ENCODE peak calls at places on chromosomes 4 and X, in nine cellular contexts. Q, W, Y, P, I, G, A, J and V are unnamed samples.

GRCh38 chr4:77146426-77147399 is 10.3 kb upstream of the CCNG2 start:
- DNase-seq in Y (no peak), J (no peak), A (peak), P (no peak), Q (no peak), G (no peak), I (no peak), W (no peak), V (no peak)

GRCh38 chr4:98921292-98921691 is 7.6 kb downstream of the EIF4E start:
- DNase-seq in W (no peak), I (no peak), P (no peak), Q (no peak), Y (no peak), A (no peak), G (no peak), J (no peak), V (no peak)

GRCh38 chrX:110003167-110004156 is 548 bp downstream of the TMEM164 start:
- DNase-seq in G (peak), I (no peak), P (no peak), W (no peak), Q (no peak), A (peak), J (no peak), Y (peak), V (no peak)

GRCh38 chr4:113394730-113395530 is 345.5 kb downstream of the ANK2 start:
- DNase-seq in A (peak), Y (peak), J (peak), W (peak), I (peak), G (peak), P (peak), Q (peak), V (no peak)

GRCh38 chrX:154595559-154595958 is 10.6 kb downstream of the CTAG1A start:
- DNase-seq in I (no peak), P (no peak), J (no peak), G (no peak), A (no peak), Y (no peak), Q (no peak), W (no peak), V (no peak)

GRCh38 chr4:81030617-81031388 is at the start of gene BMP3:
- DNase-seq in J (peak), W (no peak), G (peak), I (no peak), P (peak), Y (no peak), Q (peak), A (no peak), V (no peak)

GRCh38 chrX:115559672-115560071 is 1.3 kb upstream of the PLS3 start:
- DNase-seq in J (no peak), W (no peak), A (no peak), Q (peak), I (no peak), Y (no peak), G (peak), P (no peak), V (no peak)

GRCh38 chrX:50700921-50701320 is 113.1 kb downstream of the SHROOM4 start:
- DNase-seq in G (peak), J (no peak), I (no peak), W (no peak), P (no peak), A (no peak), Y (no peak), Q (no peak), V (no peak)

GRCh38 chr4:57652765-57653164 is 542.6 kb upstream of the IGFBP7 start:
- DNase-seq in Q (no peak), J (no peak), G (no peak), A (no peak), I (no peak), Y (no peak), P (no peak), W (no peak), V (no peak)